ENCODE peak calls at places on chromosomes 11 and 22, in four cellular contexts. R, M, C and O are unnamed samples.

GRCh38 chr11:128523616-128524015 is 63.7 kb downstream of the ETS1 start:
- DNase-seq in R (no peak), M (no peak), C (no peak), O (no peak)

GRCh38 chr22:28883917-28884753 is 763 bp downstream of the ZNRF3 start:
- DNase-seq in R (peak), C (peak), M (peak), O (no peak)

GRCh38 chr22:48779211-48779643 is 1048.4 kb downstream of the BRD1 start:
- DNase-seq in M (no peak), C (no peak), R (no peak), O (no peak)

GRCh38 chr22:47333625-47334024 is 571.2 kb downstream of the TBC1D22A start:
- DNase-seq in R (no peak), C (no peak), M (no peak), O (no peak)

GRCh38 chr11:6995703-6996102 is 24.4 kb downstream of the ZNF214 start:
- DNase-seq in C (no peak), R (no peak), M (no peak), O (no peak)

GRCh38 chr22:43592470-43592869 is 180.7 kb downstream of the MPPED1 start:
- DNase-seq in R (no peak), C (no peak), M (peak), O (no peak)

GRCh38 chr11:61700221-61700620 is 20.0 kb downstream of the DAGLA start:
- DNase-seq in C (no peak), M (peak), R (peak), O (no peak)

GRCh38 chr11:116791002-116791812 is 472 bp downstream of the APOA5 start:
- DNase-seq in C (peak), R (peak), M (peak), O (peak)

GRCh38 chr11:130223291-130223971 is 63.8 kb downstream of the ST14 start:
- DNase-seq in R (no peak), C (no peak), M (no peak), O (no peak)

GRCh38 chr11:110939471-110939870 is 227.2 kb upstream of the ARHGAP20 start:
- DNase-seq in M (no peak), C (no peak), R (no peak), O (no peak)

GRCh38 chr11:128764617-128765095 is 70.8 kb downstream of the FLI1 start:
- DNase-seq in R (no peak), M (no peak), C (no peak), O (no peak)

GRCh38 chr11:65745049-65745448 is 24.5 kb upstream of the RNASEH2C start:
- DNase-seq in M (no peak), C (no peak), R (no peak), O (no peak)

GRCh38 chr22:24695958-24696511 is 78.5 kb downstream of the PIWIL3 start:
- DNase-seq in R (no peak), C (no peak), M (peak), O (no peak)

GRCh38 chr22:35819421-35819820 is 101.7 kb downstream of the APOL5 start:
- DNase-seq in M (no peak), C (no peak), R (no peak), O (no peak)

GRCh38 chr11:105132716-105133511 is 6.7 kb downstream of the CARD18 start:
- DNase-seq in M (no peak), C (no peak), R (no peak), O (no peak)

GRCh38 chr22:45083659-45084305 is 74.0 kb upstream of the PHF21B start:
- DNase-seq in C (no peak), M (no peak), R (no peak), O (no peak)

GRCh38 chr11:126993599-126993998 is 7.0 kb downstream of the KIRREL3 start:
- DNase-seq in M (no peak), R (no peak), C (no peak), O (no peak)
- H3K27ac ChIP-seq in M (no peak), R (no peak), C (no peak), O (no peak)

GRCh38 chr22:38427465-38427864 is 27.5 kb downstream of the KCNJ4 start:
- DNase-seq in M (no peak), R (no peak), C (no peak), O (no peak)
- H3K27ac ChIP-seq in M (no peak), R (no peak), C (no peak), O (no peak)

GRCh38 chr11:8871283-8871775 is 39.7 kb upstream of the AKIP1 start:
- DNase-seq in M (peak), C (peak), R (peak), O (no peak)
- H3K27ac ChIP-seq in M (peak), C (peak), R (peak), O (peak)

GRCh38 chr11:68750988-68751325 is 363 bp downstream of the TESMIN start:
- DNase-seq in M (no peak), R (no peak), C (no peak), O (no peak)
- H3K27ac ChIP-seq in M (no peak), R (no peak), C (peak), O (no peak)

GRCh38 chr11:97621282-97621681 is 1231.5 kb downstream of the JRKL start:
- DNase-seq in C (no peak), R (no peak), M (no peak), O (no peak)
- H3K27ac ChIP-seq in C (no peak), R (no peak), M (no peak), O (no peak)

DNA sequence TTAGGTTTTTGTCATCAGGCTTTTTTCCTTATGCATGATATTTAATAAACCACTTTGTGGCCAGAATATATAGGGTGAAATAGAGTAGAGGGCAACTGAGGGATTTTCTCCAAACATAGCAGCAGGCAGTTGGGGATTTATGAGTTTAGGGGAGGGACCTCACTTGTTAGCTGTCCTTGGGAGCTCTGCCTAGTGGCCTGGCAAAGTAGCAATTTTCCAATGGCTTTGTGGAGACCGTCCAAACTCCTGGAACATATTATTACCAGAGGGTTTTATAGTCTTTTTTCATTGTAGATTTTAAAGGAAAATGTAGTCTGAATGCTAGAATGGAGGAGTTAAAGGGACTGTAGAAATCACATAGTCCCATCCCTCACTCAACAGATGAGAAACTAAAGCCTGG is 32.2 kb downstream of the AMOTL1 start:
- DNase-seq in R (no peak), C (peak), M (no peak), O (no peak)
- H3K27ac ChIP-seq in R (peak), C (peak), M (no peak), O (no peak)